ENCODE peak calls at places on chromosomes 1 and 21, in eight cellular contexts. Y is progenitor cell of endocrine pancreas; P is stimulated activated CD4-positive, alpha-beta T cell treated with anti-CD3 and anti-CD28 coated beads, Interleukin-1b, Interleukin-23, amount 100 ng/mL, for 4 hours; R is epithelial cell of prostate; E is astrocyte of the spinal cord; K is SK-N-DZ; W is HT1080; S is stimulated activated CD8-positive, alpha-beta memory T cell treated with anti-CD3 and anti-CD28 coated beads, Interleukin-4, amount 100 ng/mL, for 4 hours. Z is an unnamed sample.

GRCh38 chr1:247415423-247416361 is at the start of gene NLRP3:
- DNase-seq in Y (no peak), P (no peak), R (peak), E (no peak), K (no peak), W (peak), S (no peak), Z (no peak)

GRCh38 chr1:229874609-229875008 is 192.4 kb upstream of the GALNT2 start:
- DNase-seq in Y (no peak), P (no peak), R (no peak), E (no peak), K (no peak), W (peak), S (no peak), Z (no peak)

GRCh38 chr1:246043556-246043955 is 463.5 kb downstream of the SMYD3 start:
- DNase-seq in Y (no peak), P (no peak), R (no peak), E (peak), K (no peak), W (no peak), S (no peak), Z (no peak)

GRCh38 chr1:188615321-188615720 is 1786.6 kb downstream of the PLA2G4A start:
- DNase-seq in Y (no peak), P (no peak), R (no peak), E (no peak), K (no peak), W (no peak), S (no peak), Z (no peak)

GRCh38 chr1:203692565-203693470 is 66.2 kb downstream of the ATP2B4 start:
- DNase-seq in Y (no peak), P (no peak), R (peak), E (peak), K (no peak), W (peak), S (no peak), Z (no peak)

GRCh38 chr1:26318338-26319064 is 743 bp downstream of the CD52 start:
- DNase-seq in Y (no peak), P (no peak), R (no peak), E (no peak), K (no peak), W (no peak), S (no peak), Z (no peak)

GRCh38 chr1:91830242-91831131 is 55.5 kb downstream of the TGFBR3 start:
- DNase-seq in Y (no peak), P (no peak), R (no peak), E (peak), K (no peak), W (peak), S (no peak), Z (no peak)

GRCh38 chr1:94522304-94522703 is 19.3 kb downstream of the F3 start:
- DNase-seq in Y (no peak), P (no peak), R (no peak), E (peak), K (peak), W (peak), S (no peak), Z (no peak)

GRCh38 chr1:20601123-20601825 is 12.4 kb downstream of the CDA start:
- DNase-seq in Y (no peak), P (no peak), R (no peak), E (peak), K (no peak), W (peak), S (no peak), Z (no peak)

GRCh38 chr1:178284059-178284458 is 190.2 kb downstream of the RASAL2 start:
- DNase-seq in Y (no peak), P (no peak), R (no peak), E (peak), K (no peak), W (peak), S (no peak), Z (no peak)

GRCh38 chr1:108149796-108150467 is 50.2 kb downstream of the SLC25A24 start:
- DNase-seq in Y (no peak), P (no peak), R (no peak), E (no peak), K (no peak), W (no peak), S (no peak), Z (no peak)

GRCh38 chr1:230427477-230427876 is 1.3 kb upstream of the PGBD5 start:
- DNase-seq in Y (no peak), P (no peak), R (no peak), E (no peak), K (no peak), W (no peak), S (no peak), Z (no peak)

GRCh38 chr1:62782197-62782886 is 1.6 kb upstream of the ATG4C start:
- DNase-seq in Y (no peak), P (no peak), R (no peak), E (peak), K (no peak), W (peak), S (no peak), Z (no peak)

GRCh38 chr1:65177457-65177856 is 29.5 kb downstream of the AK4 start:
- DNase-seq in Y (no peak), P (no peak), R (peak), E (peak), K (no peak), W (peak), S (no peak), Z (no peak)

GRCh38 chr1:207097871-207098324 is 6.1 kb upstream of the C4BPA start:
- DNase-seq in Y (no peak), P (no peak), R (no peak), E (no peak), K (no peak), W (no peak), S (no peak), Z (no peak)

GRCh38 chr1:156625436-156626078 is 6.3 kb downstream of the HAPLN2 start:
- DNase-seq in Y (peak), P (peak), R (no peak), E (peak), K (peak), W (no peak), S (peak), Z (no peak)

GRCh38 chr1:245404527-245404926 is 249.7 kb downstream of the KIF26B start:
- DNase-seq in Y (no peak), P (no peak), R (no peak), E (no peak), K (no peak), W (no peak), S (no peak), Z (no peak)

GRCh38 chr1:225754940-225755635 is 22.5 kb upstream of the SRP9 start:
- DNase-seq in Y (no peak), P (no peak), R (no peak), E (peak), K (peak), W (peak), S (no peak), Z (no peak)

GRCh38 chr1:21924503-21925005 is 12.6 kb downstream of the HSPG2 start:
- DNase-seq in Y (no peak), P (no peak), R (no peak), E (no peak), K (no peak), W (no peak), S (no peak), Z (no peak)

GRCh38 chr1:20059847-20060246 is 10.1 kb upstream of the PLA2G5 start:
- DNase-seq in Y (no peak), P (no peak), R (no peak), E (no peak), K (no peak), W (no peak), S (no peak), Z (no peak)

GRCh38 chr1:170027760-170028159 is 46.7 kb downstream of the KIFAP3 start:
- DNase-seq in Y (no peak), P (no peak), R (no peak), E (no peak), K (no peak), W (no peak), S (no peak), Z (no peak)

GRCh38 chr1:71049951-71050598 is 2.5 kb upstream of the PTGER3 start:
- DNase-seq in Y (peak), P (no peak), R (peak), E (peak), K (peak), W (peak), S (no peak), Z (no peak)

GRCh38 chr1:39195166-39196111 is 9.1 kb upstream of the MACF1 start:
- DNase-seq in Y (no peak), P (no peak), R (no peak), E (peak), K (no peak), W (no peak), S (no peak), Z (no peak)

GRCh38 chr1:2414297-2414958 is 2.1 kb upstream of the PEX10 start:
- DNase-seq in Y (peak), P (peak), R (no peak), E (peak), K (peak), W (peak), S (peak), Z (peak)

GRCh38 chr1:234535763-234536515 is 57.0 kb upstream of the TARBP1 start:
- DNase-seq in Y (no peak), P (no peak), R (no peak), E (peak), K (no peak), W (no peak), S (no peak), Z (no peak)

GRCh38 chr1:37574834-37575479 is 18.2 kb downstream of the DNALI1 start:
- DNase-seq in Y (no peak), P (no peak), R (no peak), E (peak), K (no peak), W (peak), S (no peak), Z (no peak)

GRCh38 chr1:10045480-10046355 is 13.0 kb downstream of the UBE4B start:
- DNase-seq in Y (no peak), P (no peak), R (no peak), E (peak), K (no peak), W (no peak), S (no peak), Z (peak)

GRCh38 chr21:14752006-14752909 is 206.1 kb upstream of the SAMSN1 start:
- DNase-seq in Y (no peak), P (no peak), R (no peak), E (no peak), K (no peak), W (no peak), S (no peak), Z (no peak)

GRCh38 chr1:180515364-180515763 is 13.0 kb upstream of the ACBD6 start:
- DNase-seq in Y (no peak), P (no peak), R (no peak), E (no peak), K (peak), W (no peak), S (no peak), Z (no peak)